ENCODE peak calls at places on chromosome X, in six cellular contexts. E, Q, D, V, F and C are unnamed samples.

GRCh38 chrX:134075894-134076718 is 90.7 kb upstream of the GPC3 start:
- DNase-seq in E (no peak), F (no peak), V (no peak), Q (no peak), D (no peak), C (no peak)

GRCh38 chrX:139113682-139114081 is 402.2 kb upstream of the FGF13 start:
- DNase-seq in V (no peak), D (no peak), F (no peak), Q (no peak), E (no peak), C (peak; percentile 65)

GRCh38 chrX:153423652-153424051 is 12.4 kb downstream of the ZFP92 start:
- DNase-seq in D (no peak), F (no peak), V (no peak), E (no peak), Q (no peak), C (no peak)

GRCh38 chrX:108036298-108036973 is 8.4 kb upstream of the VSIG1 start:
- DNase-seq in Q (no peak), D (no peak), F (no peak), V (no peak), E (no peak), C (no peak)

GRCh38 chrX:31279359-31279758 is 207.5 kb upstream of the FTHL17 start:
- DNase-seq in D (no peak), E (peak; percentile 17), V (no peak), F (no peak), Q (no peak), C (no peak)

GRCh38 chrX:150088766-150089518 is 150.7 kb upstream of the EOLA2 start:
- DNase-seq in Q (no peak), F (no peak), V (no peak), D (no peak), E (no peak), C (no peak)

GRCh38 chrX:40975951-40976350 is 109.3 kb upstream of the USP9X start:
- DNase-seq in E (no peak), Q (no peak), F (no peak), V (no peak), D (no peak), C (no peak)

GRCh38 chrX:24464498-24464835 is 619 bp upstream of the PDK3 start:
- DNase-seq in E (no peak), F (no peak), Q (no peak), V (no peak), D (no peak), C (no peak)

GRCh38 chrX:18102006-18102405 is 118.7 kb downstream of the BEND2 start:
- DNase-seq in V (no peak), Q (no peak), E (no peak), D (no peak), F (no peak), C (no peak)

GRCh38 chrX:134431894-134432293 is 28.1 kb upstream of the HPRT1 start:
- DNase-seq in F (no peak), D (peak; percentile 6), Q (no peak), E (no peak), V (no peak), C (peak; percentile 62)

GRCh38 chrX:136867096-136867491 is 13.4 kb downstream of the RBMX start:
- DNase-seq in D (no peak), Q (no peak), E (no peak), V (no peak), F (no peak), C (no peak)

GRCh38 chrX:22063284-22063683 is 31.2 kb downstream of the PHEX start:
- DNase-seq in D (peak; percentile 32), F (no peak), V (peak; percentile 78), Q (peak; percentile 67), E (peak; percentile 14), C (peak; percentile 51)

GRCh38 chrX:67044029-67044653 is 405.3 kb upstream of the EDA2R start:
- DNase-seq in E (no peak), F (no peak), Q (no peak), V (no peak), D (no peak), C (no peak)

GRCh38 chrX:71636438-71637252 is 18.3 kb upstream of the CXCR3 start:
- DNase-seq in F (no peak), D (peak; percentile 27), Q (no peak), V (no peak), E (no peak), C (no peak)

GRCh38 chrX:154321624-154322023 is 26.0 kb downstream of the TKTL1 start:
- DNase-seq in E (no peak), D (peak; percentile 47), V (no peak), Q (no peak), F (no peak), C (no peak)